ENCODE peak calls at places on chromosomes 6 and 20, in eight cellular contexts. One of them, this sample, is unnamed.
A peak's percentile ranks its signal among the peaks of the same experiment; 100 is the strongest.

GRCh38 chr6:57305754-57306153 is 11.7 kb upstream of the PRIM2 start:
- DNase-seq in CD8-positive, alpha-beta memory T cell: no peak
- DNase-seq in mucosa of descending colon: no peak
- DNase-seq in A549: no peak
- DNase-seq in right lobe of liver: no peak
- DNase-seq in CD4-positive, CD25-positive, alpha-beta regulatory T cell: no peak
- DNase-seq in lower lobe of right lung: no peak
- DNase-seq in prostate gland: no peak
- DNase-seq in this sample: no peak

GRCh38 chr20:21234816-21235215 is 68.3 kb upstream of the XRN2 start:
- DNase-seq in CD8-positive, alpha-beta memory T cell: no peak
- DNase-seq in mucosa of descending colon: no peak
- DNase-seq in A549: no peak
- DNase-seq in right lobe of liver: no peak
- DNase-seq in CD4-positive, CD25-positive, alpha-beta regulatory T cell: no peak
- DNase-seq in lower lobe of right lung: no peak
- DNase-seq in prostate gland: no peak
- DNase-seq in this sample: no peak

GRCh38 chr6:2891768-2892170 is 11.3 kb downstream of the SERPINB9 start:
- DNase-seq in CD8-positive, alpha-beta memory T cell: peak; percentile 79
- DNase-seq in mucosa of descending colon: peak; percentile 89
- DNase-seq in A549: no peak
- DNase-seq in right lobe of liver: no peak
- DNase-seq in CD4-positive, CD25-positive, alpha-beta regulatory T cell: peak; percentile 78
- DNase-seq in lower lobe of right lung: no peak
- DNase-seq in prostate gland: peak; percentile 70
- DNase-seq in this sample: no peak

GRCh38 chr20:34680586-34680985 is 3.7 kb upstream of the PIGU start:
- DNase-seq in CD8-positive, alpha-beta memory T cell: no peak
- DNase-seq in mucosa of descending colon: no peak
- DNase-seq in A549: no peak
- DNase-seq in right lobe of liver: no peak
- DNase-seq in CD4-positive, CD25-positive, alpha-beta regulatory T cell: no peak
- DNase-seq in lower lobe of right lung: no peak
- DNase-seq in prostate gland: no peak
- DNase-seq in this sample: no peak

GRCh38 chr20:32378461-32378860 is 20.3 kb downstream of the ASXL1 start:
- DNase-seq in CD8-positive, alpha-beta memory T cell: no peak
- DNase-seq in mucosa of descending colon: no peak
- DNase-seq in A549: no peak
- DNase-seq in right lobe of liver: no peak
- DNase-seq in CD4-positive, CD25-positive, alpha-beta regulatory T cell: no peak
- DNase-seq in lower lobe of right lung: no peak
- DNase-seq in prostate gland: no peak
- DNase-seq in this sample: no peak

GRCh38 chr6:32337166-32337805 is 34.4 kb downstream of the TSBP1 start:
- DNase-seq in CD8-positive, alpha-beta memory T cell: no peak
- DNase-seq in mucosa of descending colon: no peak
- DNase-seq in A549: no peak
- DNase-seq in right lobe of liver: no peak
- DNase-seq in CD4-positive, CD25-positive, alpha-beta regulatory T cell: no peak
- DNase-seq in lower lobe of right lung: no peak
- DNase-seq in prostate gland: peak; percentile 5
- DNase-seq in this sample: no peak

GRCh38 chr6:112827793-112828192 is 480.7 kb downstream of the RFPL4B start:
- DNase-seq in CD8-positive, alpha-beta memory T cell: no peak
- DNase-seq in mucosa of descending colon: peak; percentile 40
- DNase-seq in A549: no peak
- DNase-seq in right lobe of liver: peak; percentile 50
- DNase-seq in CD4-positive, CD25-positive, alpha-beta regulatory T cell: no peak
- DNase-seq in lower lobe of right lung: no peak
- DNase-seq in prostate gland: no peak
- DNase-seq in this sample: peak; percentile 73

GRCh38 chr20:61968932-61969331 is 96.7 kb downstream of the TAF4 start:
- DNase-seq in CD8-positive, alpha-beta memory T cell: no peak
- DNase-seq in mucosa of descending colon: no peak
- DNase-seq in A549: no peak
- DNase-seq in right lobe of liver: no peak
- DNase-seq in CD4-positive, CD25-positive, alpha-beta regulatory T cell: no peak
- DNase-seq in lower lobe of right lung: no peak
- DNase-seq in prostate gland: no peak
- DNase-seq in this sample: no peak

GRCh38 chr20:53365676-53366075 is 228.0 kb downstream of the ZNF217 start:
- DNase-seq in CD8-positive, alpha-beta memory T cell: no peak
- DNase-seq in mucosa of descending colon: no peak
- DNase-seq in A549: no peak
- DNase-seq in right lobe of liver: no peak
- DNase-seq in CD4-positive, CD25-positive, alpha-beta regulatory T cell: no peak
- DNase-seq in lower lobe of right lung: no peak
- DNase-seq in prostate gland: no peak
- DNase-seq in this sample: no peak

GRCh38 chr6:113847435-113847834 is 9.7 kb upstream of the MARCKS start:
- DNase-seq in CD8-positive, alpha-beta memory T cell: no peak
- DNase-seq in mucosa of descending colon: no peak
- DNase-seq in A549: no peak
- DNase-seq in right lobe of liver: no peak
- DNase-seq in CD4-positive, CD25-positive, alpha-beta regulatory T cell: no peak
- DNase-seq in lower lobe of right lung: no peak
- DNase-seq in prostate gland: no peak
- DNase-seq in this sample: no peak

GRCh38 chr20:59751075-59751711 is 146.9 kb downstream of the PHACTR3 start:
- DNase-seq in CD8-positive, alpha-beta memory T cell: no peak
- DNase-seq in mucosa of descending colon: peak; percentile 73
- DNase-seq in A549: peak; percentile 72
- DNase-seq in right lobe of liver: no peak
- DNase-seq in CD4-positive, CD25-positive, alpha-beta regulatory T cell: no peak
- DNase-seq in lower lobe of right lung: peak; percentile 78
- DNase-seq in prostate gland: peak; percentile 24
- DNase-seq in this sample: peak; percentile 90

GRCh38 chr6:129699661-129700060 is 10.3 kb downstream of the ARHGAP18 start:
- DNase-seq in CD8-positive, alpha-beta memory T cell: no peak
- DNase-seq in mucosa of descending colon: no peak
- DNase-seq in A549: no peak
- DNase-seq in right lobe of liver: no peak
- DNase-seq in CD4-positive, CD25-positive, alpha-beta regulatory T cell: no peak
- DNase-seq in lower lobe of right lung: no peak
- DNase-seq in prostate gland: no peak
- DNase-seq in this sample: no peak

GRCh38 chr6:129698430-129698829 is 11.5 kb downstream of the ARHGAP18 start:
- DNase-seq in CD8-positive, alpha-beta memory T cell: no peak
- DNase-seq in mucosa of descending colon: no peak
- DNase-seq in A549: no peak
- DNase-seq in right lobe of liver: no peak
- DNase-seq in CD4-positive, CD25-positive, alpha-beta regulatory T cell: no peak
- DNase-seq in lower lobe of right lung: no peak
- DNase-seq in prostate gland: no peak
- DNase-seq in this sample: no peak

GRCh38 chr6:129696843-129697242 is 13.1 kb downstream of the ARHGAP18 start:
- DNase-seq in CD8-positive, alpha-beta memory T cell: no peak
- DNase-seq in mucosa of descending colon: no peak
- DNase-seq in A549: no peak
- DNase-seq in right lobe of liver: no peak
- DNase-seq in CD4-positive, CD25-positive, alpha-beta regulatory T cell: no peak
- DNase-seq in lower lobe of right lung: no peak
- DNase-seq in prostate gland: no peak
- DNase-seq in this sample: no peak

GRCh38 chr6:129696028-129696418 is 14.0 kb downstream of the ARHGAP18 start:
- DNase-seq in CD8-positive, alpha-beta memory T cell: no peak
- DNase-seq in mucosa of descending colon: no peak
- DNase-seq in A549: no peak
- DNase-seq in right lobe of liver: no peak
- DNase-seq in CD4-positive, CD25-positive, alpha-beta regulatory T cell: no peak
- DNase-seq in lower lobe of right lung: no peak
- DNase-seq in prostate gland: no peak
- DNase-seq in this sample: no peak

DNA sequence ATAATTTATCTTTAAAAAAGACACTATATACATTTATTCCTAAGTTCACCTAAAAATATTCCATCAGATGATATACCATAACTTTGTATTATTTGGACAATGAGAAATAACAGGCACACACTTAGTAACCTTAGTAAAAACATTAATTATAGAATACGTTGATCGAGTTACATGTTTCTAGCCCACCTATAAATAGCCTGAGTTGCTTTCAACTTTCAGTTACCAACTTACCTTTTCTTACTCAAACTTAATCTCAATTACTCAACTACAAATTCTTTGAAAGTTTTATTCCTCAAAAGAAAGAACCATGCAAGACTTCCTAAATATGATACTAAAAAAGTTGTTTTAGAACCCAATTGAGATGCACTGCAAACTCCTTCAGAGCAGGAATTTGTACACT is 12.2 kb downstream of the ARHGAP18 start:
- DNase-seq in CD8-positive, alpha-beta memory T cell: no peak
- DNase-seq in mucosa of descending colon: no peak
- DNase-seq in A549: no peak
- DNase-seq in right lobe of liver: no peak
- DNase-seq in CD4-positive, CD25-positive, alpha-beta regulatory T cell: no peak
- DNase-seq in lower lobe of right lung: no peak
- DNase-seq in prostate gland: no peak
- DNase-seq in this sample: no peak
- H3K4me1 ChIP-seq in CD8-positive, alpha-beta memory T cell: peaks cover 5% of the 10 kb centered on the region
- H3K4me1 ChIP-seq in mucosa of descending colon: peaks cover 13% of the 10 kb centered on the region
- H3K4me1 ChIP-seq in A549: peaks cover 42% of the 10 kb centered on the region
- H3K4me1 ChIP-seq in right lobe of liver: peaks cover 24% of the 10 kb centered on the region
- H3K4me1 ChIP-seq in CD4-positive, CD25-positive, alpha-beta regulatory T cell: peaks cover 13% of the 10 kb centered on the region
- H3K4me1 ChIP-seq in lower lobe of right lung: peaks cover 75% of the 10 kb centered on the region
- H3K4me1 ChIP-seq in prostate gland: no peaks in the 10 kb centered on the region
- H3K4me1 ChIP-seq in this sample: peaks cover under 1% of the 10 kb centered on the region

GRCh38 chr6:78797270-78797669 is 70.1 kb upstream of the IRAK1BP1 start:
- DNase-seq in CD8-positive, alpha-beta memory T cell: no peak
- DNase-seq in mucosa of descending colon: no peak
- DNase-seq in A549: no peak
- DNase-seq in right lobe of liver: no peak
- DNase-seq in CD4-positive, CD25-positive, alpha-beta regulatory T cell: no peak
- DNase-seq in lower lobe of right lung: no peak
- DNase-seq in prostate gland: no peak
- DNase-seq in this sample: no peak
- H3K9me3 ChIP-seq in CD8-positive, alpha-beta memory T cell: no peaks in the 10 kb centered on the region
- H3K9me3 ChIP-seq in mucosa of descending colon: peaks cover 4% of the 10 kb centered on the region
- H3K9me3 ChIP-seq in A549: no peaks in the 10 kb centered on the region
- H3K9me3 ChIP-seq in right lobe of liver: no peaks in the 10 kb centered on the region
- H3K9me3 ChIP-seq in CD4-positive, CD25-positive, alpha-beta regulatory T cell: no peaks in the 10 kb centered on the region
- H3K9me3 ChIP-seq in lower lobe of right lung: peaks cover 6% of the 10 kb centered on the region
- H3K9me3 ChIP-seq in prostate gland: no peaks in the 10 kb centered on the region
- H3K9me3 ChIP-seq in this sample: peaks cover 3% of the 10 kb centered on the region

DNA sequence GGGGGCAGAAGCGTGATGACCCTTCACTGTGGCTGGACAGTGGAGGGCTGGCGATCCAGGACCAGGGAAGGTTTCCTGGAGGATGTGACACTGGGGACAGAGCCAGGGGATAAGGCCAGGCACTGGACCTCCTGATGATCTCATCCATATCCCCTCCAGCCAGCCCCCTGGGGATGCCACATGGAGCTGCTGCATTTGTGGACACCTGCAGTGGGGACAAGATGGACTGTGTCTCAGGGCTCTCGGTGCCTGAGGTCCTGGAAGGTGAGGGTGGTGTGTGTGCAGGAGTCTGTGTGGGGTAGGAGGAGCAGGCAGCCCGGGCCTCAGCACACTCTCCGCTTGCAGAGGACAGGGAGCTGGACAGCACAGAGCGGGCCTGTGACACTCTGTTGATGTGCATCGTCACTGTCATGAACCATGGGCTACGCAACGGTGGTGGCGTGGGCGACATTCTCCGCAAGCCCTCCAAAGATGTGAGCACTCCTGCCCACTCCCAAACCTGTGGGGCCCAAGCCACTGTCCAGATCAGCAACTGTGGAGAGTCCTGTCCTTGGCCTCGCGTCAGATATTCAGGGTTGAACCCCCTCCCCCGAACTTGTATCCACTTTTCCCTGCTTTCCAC is 19.9 kb downstream of the UQCC2 start:
- DNase-seq in CD8-positive, alpha-beta memory T cell: no peak
- DNase-seq in mucosa of descending colon: no peak
- DNase-seq in A549: no peak
- DNase-seq in right lobe of liver: no peak
- DNase-seq in CD4-positive, CD25-positive, alpha-beta regulatory T cell: no peak
- DNase-seq in lower lobe of right lung: no peak
- DNase-seq in prostate gland: no peak
- DNase-seq in this sample: no peak
- H3K4me1 ChIP-seq in CD8-positive, alpha-beta memory T cell: peaks cover 51% of the 10 kb centered on the region
- H3K4me1 ChIP-seq in mucosa of descending colon: peaks cover 2% of the 10 kb centered on the region
- H3K4me1 ChIP-seq in A549: peaks cover 20% of the 10 kb centered on the region
- H3K4me1 ChIP-seq in right lobe of liver: no peaks in the 10 kb centered on the region
- H3K4me1 ChIP-seq in CD4-positive, CD25-positive, alpha-beta regulatory T cell: peaks cover 47% of the 10 kb centered on the region
- H3K4me1 ChIP-seq in lower lobe of right lung: peaks cover 50% of the 10 kb centered on the region
- H3K4me1 ChIP-seq in prostate gland: peaks cover 7% of the 10 kb centered on the region
- H3K4me1 ChIP-seq in this sample: no peaks in the 10 kb centered on the region

GRCh38 chr6:35687658-35688604 is 784 bp downstream of the FKBP5 start:
- DNase-seq in CD8-positive, alpha-beta memory T cell: peak; percentile 52
- DNase-seq in mucosa of descending colon: peak; percentile 76
- DNase-seq in A549: peak; percentile 22
- DNase-seq in right lobe of liver: peak; percentile 69
- DNase-seq in CD4-positive, CD25-positive, alpha-beta regulatory T cell: peak; percentile 42
- DNase-seq in lower lobe of right lung: peak; percentile 83
- DNase-seq in prostate gland: peak; percentile 53
- DNase-seq in this sample: peak; percentile 88
- H3K9me3 ChIP-seq in CD8-positive, alpha-beta memory T cell: no peaks in the 10 kb centered on the region
- H3K9me3 ChIP-seq in mucosa of descending colon: no peaks in the 10 kb centered on the region
- H3K9me3 ChIP-seq in A549: no peaks in the 10 kb centered on the region
- H3K9me3 ChIP-seq in right lobe of liver: no peaks in the 10 kb centered on the region
- H3K9me3 ChIP-seq in CD4-positive, CD25-positive, alpha-beta regulatory T cell: no peaks in the 10 kb centered on the region
- H3K9me3 ChIP-seq in lower lobe of right lung: no peaks in the 10 kb centered on the region
- H3K9me3 ChIP-seq in prostate gland: no peaks in the 10 kb centered on the region
- H3K9me3 ChIP-seq in this sample: no peaks in the 10 kb centered on the region

This sample was measured in aorta.